ENCODE peak calls at places on chromosomes 6 and 20, in four cellular contexts. K, H, B and D are unnamed samples.

GRCh38 chr6:82144852-82145332 is 102.7 kb downstream of the IBTK start:
- DNase-seq in K (no peak), H (peak), B (no peak), D (peak)

GRCh38 chr6:116218172-116218633 is 35.7 kb downstream of the TSPYL4 start:
- DNase-seq in K (no peak), B (no peak), H (peak), D (peak)

GRCh38 chr6:1870902-1871301 is 261.2 kb downstream of the FOXC1 start:
- DNase-seq in B (no peak), H (no peak), K (no peak), D (no peak)

GRCh38 chr6:61809004-61809595 is 476.9 kb downstream of the KHDRBS2 start:
- DNase-seq in B (peak), K (no peak), H (peak), D (no peak)

GRCh38 chr6:161169690-161170089 is 104.2 kb downstream of the AGPAT4 start:
- DNase-seq in K (no peak), B (no peak), H (peak), D (peak)

GRCh38 chr6:80605165-80605989 is 498.9 kb downstream of the BCKDHB start:
- DNase-seq in B (no peak), K (no peak), H (peak), D (peak)

GRCh38 chr6:39791850-39792500 is at the start of gene DAAM2:
- DNase-seq in H (peak), K (peak), B (no peak), D (peak)

GRCh38 chr6:75505426-75505825 is 11.8 kb upstream of the FILIP1 start:
- DNase-seq in H (no peak), B (no peak), K (no peak), D (no peak)

GRCh38 chr6:126446187-126446696 is 106.3 kb downstream of the CENPW start:
- DNase-seq in K (no peak), B (no peak), H (no peak), D (no peak)

GRCh38 chr6:12842126-12842525 is 125.6 kb downstream of the PHACTR1 start:
- DNase-seq in H (peak), B (no peak), K (no peak), D (no peak)

GRCh38 chr6:158752613-158753012 is 66.6 kb downstream of the EZR start:
- DNase-seq in H (peak), K (peak), B (no peak), D (no peak)

GRCh38 chr20:38764563-38765355 is 16.5 kb downstream of the ACTR5 start:
- DNase-seq in K (no peak), H (peak), B (no peak), D (peak)

GRCh38 chr20:34536798-34537394 is 20.7 kb downstream of the DYNLRB1 start:
- DNase-seq in K (peak), H (peak), B (no peak), D (no peak)

GRCh38 chr6:14365393-14365792 is 247.8 kb downstream of the CD83 start:
- DNase-seq in H (peak), K (no peak), B (no peak), D (peak)

GRCh38 chr6:14366315-14366714 is 248.7 kb downstream of the CD83 start:
- DNase-seq in B (no peak), K (no peak), H (no peak), D (no peak)

GRCh38 chr6:14366880-14367279 is 249.3 kb downstream of the CD83 start:
- DNase-seq in B (no peak), K (no peak), H (no peak), D (no peak)

GRCh38 chr6:14369717-14370116 is 252.1 kb downstream of the CD83 start:
- DNase-seq in B (no peak), H (no peak), K (no peak), D (no peak)

DNA sequence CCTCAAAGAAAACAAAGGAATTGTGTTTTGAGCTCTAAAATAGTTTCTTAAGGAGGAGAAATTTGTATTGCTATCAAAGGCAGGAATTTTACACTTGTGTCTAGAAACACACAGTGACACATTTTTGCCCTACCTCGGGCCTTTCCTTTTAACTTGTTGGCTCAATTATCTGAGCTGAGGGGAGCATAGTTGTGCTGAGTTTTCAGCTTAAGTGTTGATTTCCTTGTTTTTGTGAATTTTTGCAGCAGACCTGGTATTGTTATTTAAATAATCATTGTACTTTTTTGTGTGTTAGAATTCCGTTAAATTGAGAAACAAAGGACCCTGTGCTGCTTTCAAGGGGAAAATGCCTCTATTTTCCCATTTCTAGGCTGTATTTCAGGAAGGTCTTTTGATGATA is 249.7 kb downstream of the CD83 start:
- DNase-seq in H (no peak), B (no peak), K (no peak), D (no peak)
- TF ChIP-seq CTCF in H (no peak), B (no peak), K (no peak), D (no peak)

DNA sequence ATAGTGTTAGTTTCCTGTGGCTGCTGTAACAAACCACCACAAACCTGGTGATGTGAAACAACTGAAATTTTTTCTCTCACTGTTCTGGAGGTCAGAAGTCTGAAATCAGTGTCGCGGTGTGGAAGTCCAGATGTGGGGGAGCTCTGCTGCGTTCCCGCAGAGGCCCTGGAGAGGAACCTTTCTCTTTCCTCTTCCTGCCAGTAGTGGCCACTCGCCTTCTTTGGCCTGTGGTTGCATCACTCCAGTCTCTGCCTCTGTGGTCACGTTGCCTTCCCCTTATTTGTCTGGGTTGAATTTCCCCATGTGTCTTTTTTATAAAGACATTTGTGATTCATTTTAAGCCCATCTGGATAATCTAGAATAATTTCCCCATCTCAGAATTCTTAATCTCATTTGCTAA is 295.5 kb upstream of the FLRT3 start:
- DNase-seq in B (no peak), K (no peak), H (no peak), D (no peak)
- TF ChIP-seq CTCF in B (no peak), K (no peak), H (no peak), D (no peak)

GRCh38 chr6:131782764-131783163 is 25.1 kb upstream of the ENPP1 start:
- DNase-seq in H (no peak), B (no peak), K (no peak), D (no peak)
- TF ChIP-seq CTCF in H (no peak), B (no peak), K (peak), D (no peak)

GRCh38 chr6:30685157-30685976 is 1.1 kb downstream of the PPP1R18 start:
- DNase-seq in H (no peak), K (no peak), B (no peak), D (peak)
- TF ChIP-seq CTCF in H (peak), K (peak), B (peak), D (peak)